ENCODE peak calls at places on chromosomes 5 and 9, in six cellular contexts. J, R, U, T, W and N are unnamed samples.

GRCh38 chr9:99873531-99873930 is 32.9 kb upstream of the STX17 start:
- DNase-seq in R (no peak), U (no peak), J (peak), T (no peak), W (no peak), N (no peak)

GRCh38 chr9:123742009-123742767 is 187.7 kb downstream of the DENND1A start:
- DNase-seq in R (no peak), W (no peak), T (no peak), U (no peak), J (peak), N (no peak)

GRCh38 chr9:36192196-36192595 is 1.5 kb downstream of the CLTA start:
- DNase-seq in J (peak), W (no peak), T (no peak), R (no peak), U (peak), N (no peak)

GRCh38 chr9:87375397-87376073 is 122.1 kb upstream of the DAPK1 start:
- DNase-seq in T (no peak), U (no peak), J (no peak), W (peak), R (no peak), N (no peak)

GRCh38 chr9:133569109-133569785 is 34.7 kb downstream of the ADAMTSL2 start:
- DNase-seq in U (no peak), T (no peak), J (no peak), W (no peak), R (no peak), N (peak)

GRCh38 chr9:5500441-5501235 is 9.7 kb upstream of the PDCD1LG2 start:
- DNase-seq in T (no peak), W (no peak), J (peak), R (no peak), U (no peak), N (no peak)

GRCh38 chr5:110590187-110590586 is 136.3 kb downstream of the TMEM232 start:
- DNase-seq in R (no peak), J (peak), T (no peak), U (no peak), W (no peak), N (no peak)

GRCh38 chr5:63400079-63400478 is 562.2 kb downstream of the HTR1A start:
- DNase-seq in R (no peak), W (no peak), U (no peak), J (no peak), T (no peak), N (no peak)

GRCh38 chr5:84961193-84961592 is 576.5 kb upstream of the EDIL3 start:
- DNase-seq in T (no peak), J (no peak), U (no peak), W (no peak), R (no peak), N (no peak)

GRCh38 chr5:171715551-171715950 is 70.1 kb upstream of the SMIM23 start:
- DNase-seq in R (no peak), T (no peak), U (no peak), J (no peak), W (no peak), N (no peak)

GRCh38 chr9:6015278-6016157 is at the start of gene RANBP6:
- DNase-seq in U (peak), R (peak), J (peak), W (peak), T (peak), N (peak)

GRCh38 chr5:84085387-84086041 is 299.2 kb downstream of the EDIL3 start:
- DNase-seq in R (no peak), T (no peak), U (no peak), J (no peak), W (no peak), N (peak)

GRCh38 chr5:174555726-174556125 is 168.7 kb upstream of the MSX2 start:
- DNase-seq in W (no peak), U (no peak), T (no peak), J (no peak), R (no peak), N (no peak)

GRCh38 chr5:93611900-93612898 is 29.2 kb downstream of the NR2F1 start:
- DNase-seq in U (peak), R (peak), T (no peak), W (peak), J (peak), N (no peak)

GRCh38 chr5:135429326-135429725 is 17.8 kb downstream of the DCANP1 start:
- DNase-seq in T (no peak), J (peak), U (no peak), R (no peak), W (no peak), N (no peak)

GRCh38 chr5:135423158-135423925 is 23.8 kb downstream of the DCANP1 start:
- DNase-seq in T (no peak), R (no peak), J (no peak), U (no peak), W (no peak), N (no peak)

GRCh38 chr5:135428586-135428985 is 18.6 kb downstream of the DCANP1 start:
- DNase-seq in R (no peak), T (no peak), U (no peak), W (no peak), J (no peak), N (no peak)

GRCh38 chr5:135425641-135426040 is 21.5 kb downstream of the DCANP1 start:
- DNase-seq in U (no peak), W (no peak), J (no peak), R (no peak), T (no peak), N (no peak)

DNA sequence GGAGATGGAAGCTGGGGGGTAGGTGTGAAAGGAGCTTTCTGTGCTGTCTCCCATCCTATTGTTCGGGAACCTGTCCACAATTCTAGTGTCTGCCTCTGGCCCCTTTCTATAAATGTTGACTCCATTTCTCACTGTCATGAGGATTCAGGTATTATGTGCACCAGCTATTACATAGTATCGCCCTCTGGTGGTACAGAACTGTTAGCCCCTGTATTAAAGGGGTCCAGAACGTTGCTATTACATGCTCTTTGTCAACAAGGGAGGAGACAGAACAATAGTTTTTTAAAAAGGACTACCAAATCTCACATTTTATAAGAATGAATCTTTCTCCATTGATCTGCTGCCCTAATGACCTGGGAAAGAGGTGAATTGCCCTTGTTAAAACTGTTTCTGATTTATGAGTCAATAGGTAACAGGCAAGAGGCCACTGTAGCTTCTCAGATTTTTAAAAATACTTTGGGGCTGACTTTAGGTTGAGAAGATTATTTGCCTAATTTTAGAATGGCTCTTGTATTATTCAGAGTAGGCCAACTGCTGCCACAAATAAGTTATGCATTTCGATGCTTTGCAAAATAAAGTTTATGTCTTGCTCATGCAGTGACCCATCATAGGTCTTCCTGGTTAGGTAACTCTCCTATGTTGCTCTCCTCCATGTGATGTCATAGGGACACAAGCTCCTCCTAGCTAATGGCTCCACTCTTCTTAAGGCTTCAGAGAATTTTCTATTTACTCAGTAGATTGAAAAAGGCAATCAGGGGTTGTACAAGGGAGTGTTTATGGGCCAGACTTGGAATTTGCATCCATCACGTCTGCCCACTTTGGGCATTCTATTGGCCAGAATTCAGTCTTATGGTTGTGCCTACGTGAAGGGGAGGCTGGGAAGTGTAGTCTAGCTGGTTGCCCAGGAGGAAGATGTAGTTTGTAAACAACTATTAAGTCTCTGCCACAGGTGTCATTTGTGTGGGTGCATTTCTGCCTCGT is 20.8 kb downstream of the DCANP1 start:
- DNase-seq in U (no peak), T (no peak), W (peak), J (peak), R (no peak), N (no peak)
- TF ChIP-seq CTCF in U (peak), T (peak), W (peak), J (peak), R (peak), N (peak)

GRCh38 chr5:34915856-34916192 is 313 bp downstream of the BRIX1 start:
- DNase-seq in U (no peak), R (no peak), J (no peak), W (no peak), T (no peak), N (no peak)

GRCh38 chr5:34918025-34918424 is 2.5 kb downstream of the BRIX1 start:
- DNase-seq in W (no peak), U (no peak), R (no peak), T (no peak), J (no peak), N (no peak)

GRCh38 chr5:34915139-34915855 is at the start of the genes BRIX1 and RAD1:
- DNase-seq in R (peak), U (peak), W (peak), T (peak), J (peak), N (peak)

GRCh38 chr5:34916518-34916917 is 1.0 kb downstream of the BRIX1 start:
- DNase-seq in T (no peak), W (no peak), J (no peak), U (no peak), R (no peak), N (no peak)

DNA sequence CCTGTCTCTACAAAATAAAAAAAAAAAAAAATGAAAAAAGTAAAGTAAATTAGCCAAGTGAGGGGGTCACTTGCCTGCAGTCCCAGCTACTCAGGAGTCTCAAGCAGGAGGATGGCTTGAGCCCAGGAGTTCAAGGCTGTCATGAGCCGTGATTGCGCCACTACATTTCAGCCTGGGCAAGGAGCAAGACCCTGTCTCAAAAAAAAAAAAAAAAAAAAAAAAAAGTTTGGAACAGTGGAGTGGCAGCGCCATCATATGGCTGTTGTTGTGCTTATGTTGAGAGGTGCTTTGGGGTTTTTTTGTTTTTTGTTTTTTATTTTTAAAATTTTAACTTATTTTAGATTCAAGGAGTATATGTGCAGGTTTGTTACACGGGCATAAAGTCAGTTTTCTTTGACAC is 3.6 kb downstream of the BRIX1 start:
- DNase-seq in R (no peak), U (no peak), J (no peak), W (no peak), T (no peak), N (no peak)
- TF ChIP-seq CTCF in R (no peak), U (no peak), J (peak), W (no peak), T (no peak), N (no peak)

DNA sequence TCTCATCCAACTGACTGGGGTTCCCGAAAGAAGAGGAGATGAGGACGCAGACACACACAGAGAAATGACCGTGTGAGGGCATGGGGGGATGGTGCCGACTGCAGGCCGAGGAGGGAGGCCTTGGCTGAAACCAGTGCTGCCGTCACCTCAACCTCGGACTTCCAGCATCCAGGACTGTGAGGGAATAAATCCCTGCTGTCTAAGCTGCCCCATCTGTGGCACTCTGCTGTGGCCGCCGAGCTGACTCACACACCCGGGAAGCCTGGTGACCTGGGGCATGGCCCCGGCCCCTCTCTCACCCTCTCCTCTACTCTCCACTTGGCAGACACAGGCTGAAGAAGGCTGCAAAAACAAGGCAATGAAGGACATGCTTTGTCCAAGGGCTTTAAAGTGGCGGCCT is 4.4 kb upstream of the COL5A1 start:
- DNase-seq in T (no peak), R (no peak), U (no peak), J (no peak), W (no peak), N (peak)
- TF ChIP-seq CTCF in T (no peak), R (no peak), U (no peak), J (no peak), W (no peak), N (no peak)

GRCh38 chr5:177520906-177521513 is 4.2 kb upstream of the DDX41 start:
- DNase-seq in T (no peak), U (no peak), W (no peak), J (no peak), R (no peak), N (no peak)
- TF ChIP-seq CTCF in T (no peak), U (no peak), W (no peak), J (peak), R (no peak), N (no peak)

GRCh38 chr9:136997355-136997754 is 987 bp upstream of the CLIC3 start:
- DNase-seq in W (no peak), R (no peak), J (no peak), T (no peak), U (no peak), N (no peak)

GRCh38 chr9:136996361-136997281 is at the start of gene CLIC3:
- DNase-seq in U (peak), W (peak), T (peak), R (peak), J (no peak), N (no peak)

GRCh38 chr9:136995370-136995769 is 998 bp downstream of the CLIC3 start:
- DNase-seq in U (no peak), W (no peak), R (no peak), J (no peak), T (no peak), N (no peak)

GRCh38 chr9:136995772-136996308 is 528 bp downstream of the CLIC3 start:
- DNase-seq in R (no peak), J (peak), U (no peak), T (peak), W (no peak), N (no peak)

DNA sequence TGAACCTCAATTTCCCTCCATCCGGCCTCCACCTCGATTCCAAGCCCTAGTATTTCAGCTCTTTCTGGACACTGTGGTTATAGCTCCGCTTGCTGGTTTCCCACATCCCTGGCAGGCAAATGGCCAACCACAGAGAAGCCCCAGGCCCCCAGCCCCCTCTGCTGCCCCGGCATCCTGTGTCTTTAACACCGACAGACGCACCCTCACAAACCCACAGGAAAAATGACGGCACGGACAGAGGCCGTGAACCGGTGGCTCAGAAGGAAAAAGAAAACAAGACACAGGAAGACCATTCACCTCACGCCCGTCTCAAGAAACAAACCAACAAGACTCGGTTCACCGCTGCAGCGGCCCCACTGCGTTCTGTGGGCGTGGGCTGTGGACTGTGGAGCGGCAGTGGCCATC is 1.5 kb upstream of the CLIC3 start:
- DNase-seq in U (no peak), T (no peak), W (no peak), R (no peak), J (no peak), N (no peak)
- TF ChIP-seq CTCF in U (no peak), T (no peak), W (no peak), R (no peak), J (no peak), N (no peak)

GRCh38 chr5:161096006-161096405 is 244.0 kb upstream of the ATP10B start:
- DNase-seq in T (no peak), W (peak), R (no peak), J (no peak), U (no peak), N (no peak)

GRCh38 chr5:161098516-161098915 is 246.5 kb upstream of the ATP10B start:
- DNase-seq in T (no peak), J (peak), R (no peak), W (no peak), U (no peak), N (no peak)

GRCh38 chr5:161096591-161096990 is 244.6 kb upstream of the ATP10B start:
- DNase-seq in J (peak), U (no peak), T (no peak), W (no peak), R (no peak), N (no peak)

GRCh38 chr5:161093105-161093504 is 241.1 kb upstream of the ATP10B start:
- DNase-seq in U (peak), R (no peak), J (peak), W (no peak), T (no peak), N (no peak)

DNA sequence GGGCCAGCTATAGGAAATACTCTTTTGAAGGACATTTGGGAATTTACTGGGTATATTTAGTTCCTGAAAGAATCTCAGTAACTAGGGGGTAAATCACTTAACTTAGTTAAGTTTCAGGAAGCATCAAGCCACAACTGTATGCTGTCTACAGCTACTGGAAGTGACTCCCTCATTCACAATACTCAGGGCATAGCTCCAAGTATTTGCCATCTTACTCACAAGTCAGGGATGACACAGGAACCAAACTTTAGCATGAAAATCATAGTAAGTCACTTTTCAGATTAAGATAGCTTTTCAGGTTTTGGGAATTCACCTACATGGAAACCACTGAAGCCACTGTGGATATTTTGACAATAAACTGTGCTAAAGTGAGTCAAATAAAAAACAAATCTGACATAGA is 242.4 kb upstream of the ATP10B start:
- DNase-seq in U (no peak), W (no peak), J (peak), R (no peak), T (no peak), N (no peak)
- TF ChIP-seq CTCF in U (no peak), W (no peak), J (no peak), R (no peak), T (no peak), N (no peak)

GRCh38 chr5:66498791-66499207 is 97.4 kb upstream of the MAST4 start:
- DNase-seq in U (no peak), T (no peak), W (no peak), R (no peak), J (peak), N (no peak)
- TF ChIP-seq CTCF in U (no peak), T (no peak), W (no peak), R (no peak), J (peak), N (no peak)

DNA sequence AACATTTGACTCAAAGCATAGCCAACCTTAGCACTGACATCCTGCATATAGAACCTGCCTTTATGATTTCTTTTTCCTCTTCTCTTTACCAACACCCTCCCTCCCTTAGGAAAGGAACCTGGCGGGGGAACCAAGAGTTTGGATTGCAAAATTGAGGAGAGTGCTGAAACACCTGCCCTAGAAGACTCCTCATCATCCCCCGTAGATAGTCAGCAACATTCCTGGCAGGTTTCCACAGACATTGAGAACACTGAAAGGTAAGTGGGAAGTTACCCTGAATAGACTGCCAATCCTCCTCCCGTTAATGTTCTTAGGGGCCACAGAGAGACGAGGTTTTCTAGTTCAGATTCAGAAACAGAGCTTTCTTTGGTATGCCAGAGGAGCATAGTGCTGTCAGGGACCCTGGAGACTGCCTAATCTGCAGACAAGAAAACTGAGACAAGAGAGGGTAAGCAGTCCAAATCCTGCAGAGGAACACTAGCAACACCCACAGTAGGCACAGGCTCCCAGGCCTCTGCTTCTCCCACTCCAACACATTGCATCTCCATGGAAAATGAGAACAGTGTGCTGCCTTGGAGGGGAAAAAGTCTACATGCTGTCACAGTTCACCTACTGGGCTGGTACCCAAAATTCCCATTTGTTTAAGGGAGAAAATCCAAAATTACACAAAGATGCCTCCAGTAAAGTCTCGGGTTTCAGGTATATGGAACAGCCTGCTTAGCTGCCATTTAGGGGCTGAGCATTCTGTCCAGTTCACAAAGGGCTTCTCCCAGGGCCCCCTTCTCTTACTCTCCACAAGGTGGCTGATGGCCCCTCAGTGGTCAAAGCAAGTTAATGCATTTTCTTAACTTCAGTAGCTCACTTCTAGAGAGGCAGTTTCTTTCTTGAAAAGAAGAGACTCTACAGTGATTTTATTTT is 89.0 kb downstream of the RGS7BP start:
- DNase-seq in T (no peak), U (peak), R (peak), J (no peak), W (peak), N (no peak)
- TF ChIP-seq CTCF in T (no peak), U (peak), R (no peak), J (peak), W (no peak), N (peak)

GRCh38 chr5:98349251-98349989 is 424.0 kb upstream of the RGMB start:
- DNase-seq in R (no peak), U (no peak), W (no peak), T (no peak), J (peak), N (no peak)
- TF ChIP-seq CTCF in R (peak), U (peak), W (no peak), T (no peak), J (peak), N (peak)

DNA sequence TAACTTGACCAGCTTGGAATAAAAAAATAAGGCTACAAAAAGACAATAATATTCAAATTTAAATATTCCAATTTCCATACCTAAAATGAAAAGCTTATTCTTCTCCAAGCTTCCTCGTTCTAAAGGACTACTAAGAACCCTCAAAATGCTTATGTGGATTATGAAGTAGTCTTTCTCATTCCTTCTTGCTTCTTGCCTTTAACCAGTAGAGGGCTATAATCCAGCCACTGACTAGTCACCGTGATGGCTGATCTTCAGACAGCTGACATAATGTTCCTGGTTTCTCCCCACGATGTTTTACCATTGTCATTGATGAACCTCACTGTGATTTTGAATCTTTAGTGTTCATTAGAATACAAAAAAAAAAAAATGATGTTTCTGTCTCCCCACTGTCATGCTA is 515.3 kb downstream of the TLE1 start:
- DNase-seq in R (no peak), W (no peak), J (no peak), U (no peak), T (no peak), N (no peak)
- TF ChIP-seq CTCF in R (no peak), W (no peak), J (no peak), U (no peak), T (no peak), N (no peak)